ENCODE peak calls at places on chromosome 5, in five cellular contexts. R, B, L, Z and V are unnamed samples.

GRCh38 chr5:14708551-14708950 is 44.0 kb downstream of the OTULIN start:
- DNase-seq in B (no peak), R (no peak), L (no peak), Z (no peak), V (no peak)

GRCh38 chr5:171429543-171429910 is 10.1 kb downstream of the FGF18 start:
- DNase-seq in B (no peak), Z (no peak), R (no peak), L (no peak), V (no peak)

GRCh38 chr5:149549461-149550266 is 1.6 kb downstream of the CSNK1A1 start:
- DNase-seq in Z (no peak), B (peak), R (peak), L (peak), V (peak)

GRCh38 chr5:39775058-39775457 is 350.3 kb upstream of the DAB2 start:
- DNase-seq in L (no peak), R (no peak), B (no peak), Z (no peak), V (no peak)

GRCh38 chr5:127417534-127417933 is 99.9 kb upstream of the PRRC1 start:
- DNase-seq in Z (no peak), L (no peak), R (no peak), B (no peak), V (no peak)

GRCh38 chr5:10120934-10121333 is 128.8 kb downstream of the ATPSCKMT start:
- DNase-seq in B (no peak), L (no peak), R (no peak), Z (no peak), V (no peak)

GRCh38 chr5:3650315-3650714 is 54.7 kb downstream of the IRX1 start:
- DNase-seq in L (no peak), R (no peak), Z (no peak), B (no peak), V (no peak)

GRCh38 chr5:42423285-42424152 is at the start of gene GHR:
- DNase-seq in R (peak), B (peak), Z (peak), L (no peak), V (peak)

GRCh38 chr5:140402258-140403074 is 833 bp downstream of the ANKHD1 start:
- DNase-seq in Z (peak), L (peak), R (peak), B (peak), V (peak)

GRCh38 chr5:107135391-107135790 is 535.3 kb downstream of the EFNA5 start:
- DNase-seq in B (no peak), Z (no peak), R (no peak), L (no peak), V (no peak)

GRCh38 chr5:63916786-63917185 is 45.5 kb downstream of the HTR1A start:
- DNase-seq in R (no peak), Z (no peak), B (no peak), L (no peak), V (no peak)

GRCh38 chr5:134648425-134649162 is at the start of gene SEC24A:
- DNase-seq in Z (peak), L (no peak), B (peak), R (peak), V (peak)

GRCh38 chr5:998975-999501 is 9.6 kb upstream of the NKD2 start:
- DNase-seq in Z (no peak), B (no peak), R (no peak), L (no peak), V (no peak)

GRCh38 chr5:149418910-149419531 is 39.9 kb upstream of the IL17B start:
- DNase-seq in B (no peak), L (no peak), Z (no peak), R (no peak), V (no peak)

GRCh38 chr5:23352437-23352836 is 155.0 kb upstream of the PRDM9 start:
- DNase-seq in B (peak), Z (peak), L (no peak), R (peak), V (peak)

GRCh38 chr5:93072831-93073459 is 508.1 kb downstream of the NR2F1-AS1 start:
- DNase-seq in R (no peak), B (no peak), L (no peak), Z (no peak), V (no peak)

GRCh38 chr5:61991426-61991825 is 314.6 kb upstream of the KIF2A start:
- DNase-seq in B (peak), Z (no peak), L (no peak), R (no peak), V (no peak)

GRCh38 chr5:44983006-44983405 is 174.3 kb downstream of the MRPS30 start:
- DNase-seq in R (peak), Z (no peak), B (no peak), L (no peak), V (peak)

GRCh38 chr5:96229173-96229572 is 203.9 kb downstream of the PCSK1 start:
- DNase-seq in Z (no peak), L (no peak), R (no peak), B (no peak), V (no peak)

GRCh38 chr5:6746244-6746643 is 33.0 kb downstream of the TENT4A start:
- DNase-seq in R (no peak), Z (no peak), B (no peak), L (no peak), V (no peak)

GRCh38 chr5:14219800-14220512 is 76.8 kb downstream of the TRIO start:
- DNase-seq in R (no peak), B (no peak), L (no peak), Z (no peak), V (no peak)

GRCh38 chr5:10493884-10494283 is 52.2 kb downstream of the ROPN1L start:
- DNase-seq in Z (no peak), B (no peak), L (no peak), R (no peak), V (no peak)

GRCh38 chr5:98492258-98492657 is 281.2 kb upstream of the RGMB start:
- DNase-seq in L (no peak), Z (no peak), R (no peak), B (no peak), V (no peak)

GRCh38 chr5:96582343-96582742 is 79.8 kb upstream of the CAST start:
- DNase-seq in Z (no peak), B (no peak), R (no peak), L (no peak), V (no peak)

GRCh38 chr5:59130441-59130840 is 547.6 kb downstream of the RAB3C start:
- DNase-seq in R (no peak), L (no peak), B (no peak), Z (no peak), V (no peak)

GRCh38 chr5:179211631-179212030 is 133.6 kb downstream of the ADAMTS2 start:
- DNase-seq in L (no peak), B (no peak), R (no peak), Z (no peak), V (no peak)
- TF ChIP-seq CREB1 in L (no peak), B (no peak), R (no peak), Z (no peak), V (no peak)

GRCh38 chr5:141430332-141431113 is at the start of gene PCDHGA12:
- DNase-seq in L (peak), Z (no peak), B (peak), R (peak), V (peak)
- H3K4me3 ChIP-seq in L (peak), Z (no peak), B (no peak), R (no peak), V (no peak)

GRCh38 chr5:83222906-83223305 is 145.6 kb downstream of the XRCC4 start:
- DNase-seq in Z (no peak), R (no peak), L (no peak), B (no peak), V (no peak)
- TF ChIP-seq CREB1 in Z (no peak), R (no peak), L (no peak), B (no peak), V (no peak)

GRCh38 chr5:53431665-53432064 is 48.8 kb upstream of the FST start:
- DNase-seq in R (no peak), L (no peak), B (no peak), Z (no peak), V (no peak)
- H3K4me3 ChIP-seq in R (no peak), L (no peak), B (no peak), Z (no peak), V (no peak)

GRCh38 chr5:143498821-143499220 is 95.3 kb upstream of the NR3C1 start:
- DNase-seq in L (no peak), R (no peak), B (no peak), Z (no peak), V (no peak)

GRCh38 chr5:143501176-143501840 is 97.8 kb upstream of the NR3C1 start:
- DNase-seq in Z (no peak), B (no peak), L (no peak), R (no peak), V (peak)

GRCh38 chr5:143497749-143498148 is 94.3 kb upstream of the NR3C1 start:
- DNase-seq in L (no peak), Z (no peak), R (no peak), B (no peak), V (no peak)

GRCh38 chr5:143496928-143497327 is 93.4 kb upstream of the NR3C1 start:
- DNase-seq in L (no peak), Z (no peak), B (peak), R (no peak), V (no peak)

GRCh38 chr5:143499480-143500114 is 96.1 kb upstream of the NR3C1 start:
- DNase-seq in R (no peak), B (no peak), L (no peak), Z (no peak), V (peak)
- TF ChIP-seq CREB1 in R (no peak), B (no peak), L (no peak), Z (no peak), V (no peak)

GRCh38 chr5:174849426-174849825 is 125.0 kb downstream of the MSX2 start:
- DNase-seq in B (no peak), Z (no peak), L (no peak), R (no peak), V (no peak)
- H3K4me3 ChIP-seq in B (no peak), Z (no peak), L (no peak), R (no peak), V (no peak)

GRCh38 chr5:138663009-138663408 is 87.8 kb upstream of the HSPA9 start:
- DNase-seq in R (no peak), Z (no peak), B (no peak), L (no peak), V (no peak)
- TF ChIP-seq CREB1 in R (no peak), Z (no peak), B (no peak), L (no peak), V (no peak)

GRCh38 chr5:65819905-65820240 is 97.9 kb downstream of the NLN start:
- DNase-seq in R (no peak), Z (no peak), B (no peak), L (no peak), V (no peak)
- H3K4me3 ChIP-seq in R (no peak), Z (no peak), B (no peak), L (no peak), V (no peak)

GRCh38 chr5:178538624-178539344 is 51.4 kb downstream of the COL23A1 start:
- DNase-seq in L (no peak), B (no peak), R (no peak), Z (no peak), V (no peak)
- TF ChIP-seq CREB1 in L (no peak), B (no peak), R (no peak), Z (no peak), V (no peak)